ENCODE peak calls at places on chromosome 19, in six cellular contexts. V is body of pancreas, F is heart left ventricle, M is H1, S is Peyer's patch, U is esophagus squamous epithelium. T is an unnamed sample.

GRCh38 chr19:23286477-23286876 is 36.3 kb upstream of the ZNF724 start:
- DNase-seq in U (no peak), F (no peak), M (peak), V (no peak), S (no peak), T (no peak)

GRCh38 chr19:31290926-31291590 is 58.2 kb downstream of the TSHZ3 start:
- DNase-seq in V (no peak), F (no peak), U (no peak), M (no peak), S (no peak), T (no peak)

GRCh38 chr19:29860492-29860891 is 48.7 kb downstream of the CCNE1 start:
- DNase-seq in M (no peak), S (no peak), V (no peak), F (no peak), U (no peak), T (no peak)

GRCh38 chr19:39212377-39212742 is 8.3 kb upstream of the SYCN start:
- DNase-seq in M (peak), F (no peak), U (no peak), S (peak), V (peak), T (peak)

GRCh38 chr19:35202722-35203674 is 25.5 kb downstream of the FAM187B start:
- DNase-seq in F (no peak), V (no peak), S (no peak), M (no peak), U (no peak), T (no peak)

GRCh38 chr19:51259348-51260245 is 8.7 kb downstream of the SIGLECL1 start:
- DNase-seq in F (no peak), M (peak), S (no peak), U (no peak), V (no peak), T (peak)

GRCh38 chr19:33681081-33681680 is 59.4 kb downstream of the CHST8 start:
- DNase-seq in V (no peak), M (no peak), F (peak), U (no peak), S (no peak), T (no peak)

GRCh38 chr19:35080613-35081170 is 34.9 kb upstream of the FXYD3 start:
- DNase-seq in V (no peak), S (no peak), F (no peak), U (no peak), M (no peak), T (no peak)

GRCh38 chr19:38742906-38743305 is 1.4 kb downstream of the CAPN12 start:
- DNase-seq in S (no peak), V (no peak), U (no peak), M (no peak), F (no peak), T (no peak)

GRCh38 chr19:308471-309205 is 17.4 kb upstream of the PLPP2 start:
- DNase-seq in V (no peak), U (no peak), M (no peak), S (no peak), F (no peak), T (no peak)

GRCh38 chr19:34256835-34257558 is 2.6 kb downstream of the GARRE1 start:
- DNase-seq in F (no peak), U (no peak), M (no peak), V (no peak), S (no peak), T (no peak)

GRCh38 chr19:400976-401835 is 7.7 kb downstream of the C2CD4C start:
- DNase-seq in V (no peak), F (peak), M (peak), S (no peak), U (no peak), T (no peak)

GRCh38 chr19:6478815-6479214 is 2.8 kb downstream of the DENND1C start:
- DNase-seq in F (no peak), S (no peak), M (no peak), V (no peak), U (no peak), T (no peak)

GRCh38 chr19:6476896-6477431 is 4.6 kb downstream of the DENND1C start:
- DNase-seq in V (no peak), F (no peak), S (no peak), U (no peak), M (no peak), T (no peak)

GRCh38 chr19:6475321-6476108 is 6.1 kb downstream of the DENND1C start:
- DNase-seq in S (no peak), U (no peak), M (peak), V (peak), F (no peak), T (peak)

GRCh38 chr19:6473652-6474051 is 7.9 kb downstream of the DENND1C start:
- DNase-seq in S (no peak), F (no peak), V (peak), M (no peak), U (no peak), T (no peak)

DNA sequence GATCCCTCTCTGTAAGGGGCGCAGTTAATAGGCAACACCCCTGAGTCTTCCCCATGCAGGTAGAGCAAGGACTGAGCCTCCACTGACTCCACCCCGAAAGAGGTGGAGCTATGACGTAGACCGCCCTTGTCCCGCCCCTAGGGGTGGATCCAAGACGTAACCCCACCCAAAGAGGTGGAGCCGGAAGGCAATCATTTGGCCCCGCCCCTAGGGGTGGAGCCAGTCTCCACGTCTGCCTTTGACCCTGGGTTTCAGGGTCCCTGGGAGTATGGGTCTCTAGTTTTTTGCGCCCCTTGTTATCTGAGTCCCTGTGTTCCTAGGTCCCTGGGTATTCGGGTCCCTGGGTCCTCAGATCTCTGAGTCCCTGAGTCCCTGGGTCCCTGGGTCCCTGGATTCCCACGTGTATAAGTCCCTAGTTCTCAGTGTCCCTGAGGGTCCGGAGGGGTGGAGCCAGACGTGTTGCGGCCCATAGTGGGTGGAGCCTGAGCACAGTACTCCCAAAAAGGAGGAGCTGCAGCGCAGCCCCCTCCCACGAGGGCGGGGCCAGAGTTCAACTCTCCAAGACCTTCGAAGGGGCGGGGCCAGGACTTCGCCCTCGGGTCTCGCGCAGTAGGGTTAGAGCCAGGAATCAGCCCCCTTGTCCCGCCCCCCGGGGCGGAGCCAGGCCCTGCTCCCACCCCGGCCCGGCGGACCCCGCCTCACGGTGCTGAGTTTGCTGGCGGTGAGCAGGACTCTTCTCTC is 5.3 kb downstream of the DENND1C start:
- DNase-seq in F (no peak), M (peak), S (peak), U (no peak), V (peak), T (peak)
- TF ChIP-seq POLR2A in F (no peak), M (no peak), S (peak), U (no peak), V (no peak), T (no peak)

GRCh38 chr19:44942067-44942571 is at the start of gene APOC4:
- DNase-seq in U (no peak), M (no peak), V (no peak), S (no peak), F (peak), T (no peak)

GRCh38 chr19:44947041-44947581 is 1.3 kb downstream of the APOC2 start:
- DNase-seq in U (no peak), F (no peak), V (no peak), M (no peak), S (no peak), T (no peak)

GRCh38 chr19:44939668-44940067 is 2.4 kb upstream of the APOC4 start:
- DNase-seq in M (no peak), U (no peak), V (no peak), S (no peak), F (peak), T (no peak)

GRCh38 chr19:44948237-44948636 is 2.4 kb downstream of the APOC2 start:
- DNase-seq in M (no peak), F (no peak), U (no peak), S (no peak), V (no peak), T (no peak)

DNA sequence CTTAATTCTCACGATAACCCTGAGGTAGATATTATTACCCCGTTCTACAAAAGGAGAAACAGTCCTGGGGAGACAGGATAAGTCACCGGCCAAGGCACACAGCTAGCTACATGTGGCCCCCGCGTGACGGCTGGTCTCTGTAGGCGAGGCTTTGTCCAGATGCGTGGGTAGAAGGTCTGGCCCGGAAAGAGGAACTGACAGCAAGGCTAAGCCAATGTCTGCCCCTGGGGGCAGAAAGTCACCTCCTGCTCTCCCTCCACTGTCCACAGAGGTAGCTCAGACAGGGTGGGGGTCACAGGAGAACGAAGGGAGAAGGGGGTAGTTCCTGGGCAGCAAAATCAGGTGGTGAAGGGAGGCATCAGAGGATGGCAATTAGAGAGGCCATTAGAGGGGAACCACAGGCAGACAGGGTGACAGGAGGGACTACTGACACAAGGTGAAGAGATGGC is 1.8 kb downstream of the APOC4 start:
- DNase-seq in S (peak), F (peak), V (no peak), M (no peak), U (no peak), T (peak)
- TF ChIP-seq CTCF in S (no peak), F (no peak), V (no peak), M (no peak), U (no peak), T (peak)

GRCh38 chr19:8352134-8352827 is 9.2 kb upstream of the KANK3 start:
- DNase-seq in V (no peak), U (no peak), M (no peak), S (no peak), F (no peak), T (no peak)
- H3K4me3 ChIP-seq in V (no peak), U (peak), M (peak), S (no peak), F (no peak), T (no peak)

GRCh38 chr19:56314584-56315075 is at the start of gene ZSCAN5A:
- DNase-seq in M (peak), V (peak), S (peak), F (peak), U (peak), T (peak)
- TF ChIP-seq POLR2A in M (no peak), V (no peak), S (peak), F (no peak), U (peak), T (peak)

GRCh38 chr19:19026299-19026971 is 6.9 kb downstream of the SUGP2 start:
- DNase-seq in S (no peak), M (no peak), U (no peak), F (no peak), V (peak), T (no peak)
- TF ChIP-seq CTCF in S (no peak), M (peak), U (peak), F (no peak), V (peak), T (no peak)

DNA sequence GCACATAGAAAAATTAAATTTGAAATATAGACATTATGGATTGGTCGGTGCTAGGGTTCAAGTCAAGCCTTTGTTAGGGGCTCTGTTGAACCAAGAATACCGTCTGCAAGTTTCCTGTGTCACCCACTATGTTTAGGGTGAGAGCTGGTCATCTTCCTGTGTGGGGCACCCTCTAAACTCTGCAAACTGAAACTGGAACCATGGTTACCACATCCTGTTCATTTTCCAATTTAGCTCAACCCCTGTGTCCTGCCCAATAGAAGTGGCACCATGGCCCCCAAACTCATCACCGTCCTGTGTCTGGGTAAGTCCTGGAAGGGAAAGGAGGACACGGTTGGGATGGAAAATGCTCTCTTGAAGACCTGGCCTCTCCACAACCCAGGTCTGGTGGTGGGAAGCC is 29.9 kb downstream of the LAIR2 start:
- DNase-seq in M (no peak), F (no peak), S (no peak), V (no peak), U (no peak), T (no peak)
- H3K4me3 ChIP-seq in M (no peak), F (no peak), S (no peak), V (no peak), U (no peak), T (no peak)

GRCh38 chr19:49391581-49392399 is 3.7 kb downstream of the KASH5 start:
- DNase-seq in M (peak), V (peak), F (peak), U (no peak), S (peak), T (peak)

GRCh38 chr19:49389406-49389805 is 1.4 kb downstream of the KASH5 start:
- DNase-seq in S (no peak), M (no peak), V (no peak), F (no peak), U (no peak), T (no peak)

GRCh38 chr19:49390978-49391304 is 2.9 kb downstream of the KASH5 start:
- DNase-seq in M (no peak), V (peak), F (no peak), U (no peak), S (peak), T (no peak)

GRCh38 chr19:49390131-49390977 is 2.3 kb downstream of the KASH5 start:
- DNase-seq in U (no peak), V (peak), M (no peak), F (no peak), S (no peak), T (no peak)

GRCh38 chr19:49387936-49388372 is at the start of gene KASH5:
- DNase-seq in F (peak), V (peak), S (peak), M (no peak), U (peak), T (peak)
- TF ChIP-seq POLR2A in F (no peak), V (no peak), S (no peak), M (no peak), U (no peak), T (no peak)

T was measured in adrenal gland.